ENCODE peak calls at places on chromosomes 11 and 22, in nine cellular contexts. One of them, this sample, is unnamed.

GRCh38 chr22:17120281-17120680 is 879 bp downstream of the TMEM121B start:
- DNase-seq in hypothalamus: no peak
- DNase-seq in NCI-H2081: no peak
- DNase-seq in SW 1271: no peak
- DNase-seq in AG09309: no peak
- DNase-seq in NCI-H2029 treated with DMSO at 0.1 percent for 48 hours: no peak
- DNase-seq in effector CD4-positive, alpha-beta T cell: peak
- DNase-seq in K562: peak
- DNase-seq in AG10803: peak
- DNase-seq in this sample: peak

GRCh38 chr22:43228330-43228729 is 41.4 kb upstream of the TTLL12 start:
- DNase-seq in K562: peak
- DNase-seq in NCI-H2029 treated with DMSO at 0.1 percent for 48 hours: no peak
- DNase-seq in effector CD4-positive, alpha-beta T cell: no peak
- DNase-seq in AG10803: peak
- DNase-seq in AG09309: no peak
- DNase-seq in NCI-H2081: peak
- DNase-seq in SW 1271: no peak
- DNase-seq in hypothalamus: peak
- DNase-seq in this sample: peak

GRCh38 chr22:38239101-38239761 is 33.6 kb downstream of the TMEM184B start:
- DNase-seq in effector CD4-positive, alpha-beta T cell: no peak
- DNase-seq in K562: no peak
- DNase-seq in AG09309: peak
- DNase-seq in NCI-H2081: no peak
- DNase-seq in AG10803: peak
- DNase-seq in hypothalamus: peak
- DNase-seq in SW 1271: peak
- DNase-seq in NCI-H2029 treated with DMSO at 0.1 percent for 48 hours: no peak
- DNase-seq in this sample: peak

GRCh38 chr11:26399336-26399735 is 67.4 kb downstream of the ANO3 start:
- DNase-seq in SW 1271: no peak
- DNase-seq in AG09309: no peak
- DNase-seq in NCI-H2081: no peak
- DNase-seq in K562: no peak
- DNase-seq in hypothalamus: no peak
- DNase-seq in effector CD4-positive, alpha-beta T cell: no peak
- DNase-seq in NCI-H2029 treated with DMSO at 0.1 percent for 48 hours: no peak
- DNase-seq in AG10803: no peak
- DNase-seq in this sample: no peak

GRCh38 chr11:134181707-134182106 is 42.1 kb downstream of the NCAPD3 start:
- DNase-seq in AG09309: peak
- DNase-seq in K562: no peak
- DNase-seq in effector CD4-positive, alpha-beta T cell: no peak
- DNase-seq in hypothalamus: no peak
- DNase-seq in NCI-H2029 treated with DMSO at 0.1 percent for 48 hours: no peak
- DNase-seq in NCI-H2081: no peak
- DNase-seq in SW 1271: no peak
- DNase-seq in AG10803: peak
- DNase-seq in this sample: peak

GRCh38 chr22:36486619-36487384 is 5.4 kb upstream of the TXN2 start:
- DNase-seq in NCI-H2081: no peak
- DNase-seq in effector CD4-positive, alpha-beta T cell: peak
- DNase-seq in K562: peak
- DNase-seq in AG10803: peak
- DNase-seq in SW 1271: no peak
- DNase-seq in hypothalamus: no peak
- DNase-seq in AG09309: no peak
- DNase-seq in NCI-H2029 treated with DMSO at 0.1 percent for 48 hours: no peak
- DNase-seq in this sample: peak

GRCh38 chr22:23909258-23909898 is 15.2 kb downstream of the MIF start:
- DNase-seq in NCI-H2029 treated with DMSO at 0.1 percent for 48 hours: no peak
- DNase-seq in SW 1271: no peak
- DNase-seq in K562: no peak
- DNase-seq in AG10803: no peak
- DNase-seq in AG09309: no peak
- DNase-seq in NCI-H2081: no peak
- DNase-seq in effector CD4-positive, alpha-beta T cell: no peak
- DNase-seq in hypothalamus: no peak
- DNase-seq in this sample: no peak

GRCh38 chr11:47109051-47109791 is 67.5 kb downstream of the ARFGAP2 start:
- DNase-seq in NCI-H2029 treated with DMSO at 0.1 percent for 48 hours: no peak
- DNase-seq in AG09309: no peak
- DNase-seq in SW 1271: no peak
- DNase-seq in K562: no peak
- DNase-seq in effector CD4-positive, alpha-beta T cell: no peak
- DNase-seq in AG10803: peak
- DNase-seq in hypothalamus: peak
- DNase-seq in NCI-H2081: no peak
- DNase-seq in this sample: no peak

GRCh38 chr11:77508031-77508430 is 34.1 kb upstream of the PAK1 start:
- DNase-seq in NCI-H2029 treated with DMSO at 0.1 percent for 48 hours: no peak
- DNase-seq in hypothalamus: no peak
- DNase-seq in SW 1271: no peak
- DNase-seq in effector CD4-positive, alpha-beta T cell: no peak
- DNase-seq in K562: no peak
- DNase-seq in NCI-H2081: no peak
- DNase-seq in AG10803: no peak
- DNase-seq in AG09309: no peak
- DNase-seq in this sample: no peak

GRCh38 chr11:108551653-108552462 is 41.7 kb downstream of the EXPH5 start:
- DNase-seq in AG09309: no peak
- DNase-seq in effector CD4-positive, alpha-beta T cell: no peak
- DNase-seq in K562: peak
- DNase-seq in AG10803: peak
- DNase-seq in NCI-H2081: no peak
- DNase-seq in SW 1271: no peak
- DNase-seq in NCI-H2029 treated with DMSO at 0.1 percent for 48 hours: no peak
- DNase-seq in hypothalamus: no peak
- DNase-seq in this sample: no peak

GRCh38 chr11:118845369-118845768 is 38.3 kb upstream of the CXCR5 start:
- DNase-seq in AG09309: no peak
- DNase-seq in effector CD4-positive, alpha-beta T cell: no peak
- DNase-seq in NCI-H2081: no peak
- DNase-seq in hypothalamus: no peak
- DNase-seq in SW 1271: no peak
- DNase-seq in NCI-H2029 treated with DMSO at 0.1 percent for 48 hours: no peak
- DNase-seq in AG10803: peak
- DNase-seq in K562: peak
- DNase-seq in this sample: peak

GRCh38 chr11:69253028-69253427 is 40.9 kb upstream of the MYEOV start:
- DNase-seq in NCI-H2081: no peak
- DNase-seq in hypothalamus: no peak
- DNase-seq in SW 1271: no peak
- DNase-seq in NCI-H2029 treated with DMSO at 0.1 percent for 48 hours: no peak
- DNase-seq in effector CD4-positive, alpha-beta T cell: no peak
- DNase-seq in K562: no peak
- DNase-seq in AG09309: no peak
- DNase-seq in AG10803: peak
- DNase-seq in this sample: peak

GRCh38 chr11:2213384-2213842 is 41.8 kb upstream of the TH start:
- DNase-seq in effector CD4-positive, alpha-beta T cell: no peak
- DNase-seq in SW 1271: no peak
- DNase-seq in NCI-H2081: no peak
- DNase-seq in NCI-H2029 treated with DMSO at 0.1 percent for 48 hours: no peak
- DNase-seq in hypothalamus: no peak
- DNase-seq in K562: no peak
- DNase-seq in AG09309: no peak
- DNase-seq in AG10803: no peak
- DNase-seq in this sample: no peak

GRCh38 chr11:68315581-68315920 is 3.2 kb downstream of the LRP5 start:
- DNase-seq in hypothalamus: no peak
- DNase-seq in NCI-H2081: no peak
- DNase-seq in AG10803: no peak
- DNase-seq in K562: peak
- DNase-seq in NCI-H2029 treated with DMSO at 0.1 percent for 48 hours: no peak
- DNase-seq in AG09309: no peak
- DNase-seq in effector CD4-positive, alpha-beta T cell: no peak
- DNase-seq in SW 1271: no peak
- DNase-seq in this sample: no peak

GRCh38 chr11:33258631-33259184 is 1.5 kb downstream of the HIPK3 start:
- DNase-seq in NCI-H2029 treated with DMSO at 0.1 percent for 48 hours: no peak
- DNase-seq in hypothalamus: no peak
- DNase-seq in AG09309: no peak
- DNase-seq in AG10803: peak
- DNase-seq in NCI-H2081: peak
- DNase-seq in K562: no peak
- DNase-seq in effector CD4-positive, alpha-beta T cell: no peak
- DNase-seq in SW 1271: peak
- DNase-seq in this sample: peak

GRCh38 chr22:23822101-23822671 is 16.6 kb downstream of the DERL3 start:
- DNase-seq in effector CD4-positive, alpha-beta T cell: no peak
- DNase-seq in SW 1271: no peak
- DNase-seq in AG09309: no peak
- DNase-seq in NCI-H2081: no peak
- DNase-seq in K562: no peak
- DNase-seq in hypothalamus: no peak
- DNase-seq in AG10803: no peak
- DNase-seq in NCI-H2029 treated with DMSO at 0.1 percent for 48 hours: no peak
- DNase-seq in this sample: no peak

GRCh38 chr22:21457023-21457787 is 10.0 kb upstream of the TMEM191C start:
- DNase-seq in K562: no peak
- DNase-seq in AG09309: no peak
- DNase-seq in effector CD4-positive, alpha-beta T cell: no peak
- DNase-seq in hypothalamus: no peak
- DNase-seq in SW 1271: no peak
- DNase-seq in NCI-H2081: no peak
- DNase-seq in AG10803: no peak
- DNase-seq in NCI-H2029 treated with DMSO at 0.1 percent for 48 hours: no peak
- DNase-seq in this sample: peak

GRCh38 chr22:35349704-35350538 is 31.0 kb upstream of the HMOX1 start:
- DNase-seq in AG10803: peak
- DNase-seq in SW 1271: no peak
- DNase-seq in effector CD4-positive, alpha-beta T cell: no peak
- DNase-seq in NCI-H2029 treated with DMSO at 0.1 percent for 48 hours: no peak
- DNase-seq in K562: no peak
- DNase-seq in NCI-H2081: peak
- DNase-seq in AG09309: no peak
- DNase-seq in hypothalamus: peak
- DNase-seq in this sample: no peak

GRCh38 chr22:46428171-46428570 is 92.7 kb downstream of the TRMU start:
- DNase-seq in hypothalamus: no peak
- DNase-seq in NCI-H2081: no peak
- DNase-seq in K562: no peak
- DNase-seq in SW 1271: no peak
- DNase-seq in AG09309: no peak
- DNase-seq in effector CD4-positive, alpha-beta T cell: no peak
- DNase-seq in NCI-H2029 treated with DMSO at 0.1 percent for 48 hours: no peak
- DNase-seq in AG10803: no peak
- DNase-seq in this sample: no peak

GRCh38 chr11:103112364-103112763 is 3.1 kb downstream of the DYNC2H1 start:
- DNase-seq in AG10803: no peak
- DNase-seq in AG09309: no peak
- DNase-seq in effector CD4-positive, alpha-beta T cell: no peak
- DNase-seq in SW 1271: no peak
- DNase-seq in NCI-H2081: no peak
- DNase-seq in K562: no peak
- DNase-seq in NCI-H2029 treated with DMSO at 0.1 percent for 48 hours: no peak
- DNase-seq in hypothalamus: no peak
- DNase-seq in this sample: no peak

GRCh38 chr11:35546317-35546716 is 20.9 kb upstream of the PAMR1 start:
- DNase-seq in SW 1271: no peak
- DNase-seq in AG09309: no peak
- DNase-seq in NCI-H2081: no peak
- DNase-seq in K562: no peak
- DNase-seq in effector CD4-positive, alpha-beta T cell: no peak
- DNase-seq in hypothalamus: no peak
- DNase-seq in NCI-H2029 treated with DMSO at 0.1 percent for 48 hours: no peak
- DNase-seq in AG10803: no peak
- DNase-seq in this sample: no peak

GRCh38 chr22:32606181-32606580 is 131.6 kb downstream of the FBXO7 start:
- DNase-seq in SW 1271: no peak
- DNase-seq in AG09309: no peak
- DNase-seq in effector CD4-positive, alpha-beta T cell: no peak
- DNase-seq in NCI-H2081: no peak
- DNase-seq in NCI-H2029 treated with DMSO at 0.1 percent for 48 hours: no peak
- DNase-seq in hypothalamus: no peak
- DNase-seq in AG10803: no peak
- DNase-seq in K562: no peak
- DNase-seq in this sample: no peak

GRCh38 chr22:45612940-45613339 is 58.7 kb upstream of the ATXN10 start:
- DNase-seq in hypothalamus: peak
- DNase-seq in AG10803: peak
- DNase-seq in effector CD4-positive, alpha-beta T cell: no peak
- DNase-seq in NCI-H2029 treated with DMSO at 0.1 percent for 48 hours: no peak
- DNase-seq in NCI-H2081: no peak
- DNase-seq in AG09309: no peak
- DNase-seq in SW 1271: no peak
- DNase-seq in K562: no peak
- DNase-seq in this sample: no peak

GRCh38 chr22:36212896-36213295 is 11.3 kb upstream of the APOL4 start:
- DNase-seq in hypothalamus: no peak
- DNase-seq in NCI-H2029 treated with DMSO at 0.1 percent for 48 hours: no peak
- DNase-seq in SW 1271: no peak
- DNase-seq in K562: no peak
- DNase-seq in NCI-H2081: no peak
- DNase-seq in AG10803: no peak
- DNase-seq in effector CD4-positive, alpha-beta T cell: no peak
- DNase-seq in AG09309: no peak
- DNase-seq in this sample: no peak

GRCh38 chr11:125429174-125429707 is 66.8 kb downstream of the FEZ1 start:
- DNase-seq in AG10803: peak
- DNase-seq in AG09309: no peak
- DNase-seq in NCI-H2081: peak
- DNase-seq in SW 1271: peak
- DNase-seq in K562: peak
- DNase-seq in hypothalamus: peak
- DNase-seq in effector CD4-positive, alpha-beta T cell: no peak
- DNase-seq in NCI-H2029 treated with DMSO at 0.1 percent for 48 hours: no peak
- DNase-seq in this sample: peak

GRCh38 chr11:47918882-47919495 is 61.4 kb upstream of the PTPRJ start:
- DNase-seq in AG10803: peak
- DNase-seq in K562: no peak
- DNase-seq in effector CD4-positive, alpha-beta T cell: no peak
- DNase-seq in SW 1271: no peak
- DNase-seq in AG09309: no peak
- DNase-seq in hypothalamus: no peak
- DNase-seq in NCI-H2029 treated with DMSO at 0.1 percent for 48 hours: no peak
- DNase-seq in NCI-H2081: no peak
- DNase-seq in this sample: peak

GRCh38 chr11:75820636-75821035 is 5.6 kb downstream of the UVRAG start:
- DNase-seq in AG10803: peak
- DNase-seq in K562: no peak
- DNase-seq in NCI-H2081: no peak
- DNase-seq in NCI-H2029 treated with DMSO at 0.1 percent for 48 hours: no peak
- DNase-seq in hypothalamus: no peak
- DNase-seq in SW 1271: no peak
- DNase-seq in effector CD4-positive, alpha-beta T cell: no peak
- DNase-seq in AG09309: no peak
- DNase-seq in this sample: peak

GRCh38 chr11:11952036-11952435 is 56.4 kb downstream of the DKK3 start:
- DNase-seq in SW 1271: no peak
- DNase-seq in AG10803: no peak
- DNase-seq in hypothalamus: no peak
- DNase-seq in NCI-H2029 treated with DMSO at 0.1 percent for 48 hours: no peak
- DNase-seq in AG09309: no peak
- DNase-seq in K562: no peak
- DNase-seq in effector CD4-positive, alpha-beta T cell: no peak
- DNase-seq in NCI-H2081: no peak
- DNase-seq in this sample: no peak

GRCh38 chr22:49450521-49450920 is 377.2 kb downstream of the BRD1 start:
- DNase-seq in effector CD4-positive, alpha-beta T cell: no peak
- DNase-seq in AG10803: no peak
- DNase-seq in SW 1271: no peak
- DNase-seq in NCI-H2081: no peak
- DNase-seq in AG09309: no peak
- DNase-seq in hypothalamus: no peak
- DNase-seq in NCI-H2029 treated with DMSO at 0.1 percent for 48 hours: no peak
- DNase-seq in K562: peak
- DNase-seq in this sample: no peak

GRCh38 chr11:84800755-84801346 is 826.3 kb downstream of the DLG2 start:
- DNase-seq in effector CD4-positive, alpha-beta T cell: no peak
- DNase-seq in NCI-H2081: no peak
- DNase-seq in hypothalamus: peak
- DNase-seq in AG09309: peak
- DNase-seq in SW 1271: no peak
- DNase-seq in K562: no peak
- DNase-seq in AG10803: peak
- DNase-seq in NCI-H2029 treated with DMSO at 0.1 percent for 48 hours: no peak
- DNase-seq in this sample: peak

GRCh38 chr11:17014321-17014773 is at the start of gene PLEKHA7:
- DNase-seq in K562: no peak
- DNase-seq in AG09309: no peak
- DNase-seq in effector CD4-positive, alpha-beta T cell: no peak
- DNase-seq in hypothalamus: no peak
- DNase-seq in SW 1271: no peak
- DNase-seq in NCI-H2029 treated with DMSO at 0.1 percent for 48 hours: no peak
- DNase-seq in NCI-H2081: no peak
- DNase-seq in AG10803: no peak
- DNase-seq in this sample: no peak

This sample was measured in epithelial cell of esophagus.